ENCODE peak calls at places on chromosomes 11 and 22, in nine cellular contexts. P is fibroblast of pulmonary artery, C is cardiac fibroblast, U is GM06990, F is fibroblast of mammary gland, A is PC-9, E is glutamatergic neuron, V is AG09309, H is fibroblast of the aortic adventitia. G is an unnamed sample.

GRCh38 chr11:63229815-63230214 is 13.6 kb downstream of the SLC22A25 start:
- DNase-seq in P (no peak), C (no peak), U (no peak), F (no peak), A (no peak), E (no peak), V (no peak), H (no peak), G (no peak)

GRCh38 chr11:2898366-2899079 is 12.9 kb upstream of the CDKN1C start:
- DNase-seq in P (peak), C (peak), U (no peak), F (peak), A (peak), E (no peak), V (peak), H (peak), G (peak)

GRCh38 chr22:46881373-46882118 is 119.1 kb downstream of the TBC1D22A start:
- DNase-seq in P (no peak), C (peak), U (no peak), F (peak), A (no peak), E (no peak), V (no peak), H (peak), G (no peak)

GRCh38 chr22:23574877-23575276 is 5.2 kb downstream of the IGLL1 start:
- DNase-seq in P (no peak), C (no peak), U (no peak), F (no peak), A (no peak), E (no peak), V (no peak), H (no peak), G (no peak)

GRCh38 chr11:105219269-105219668 is 79.7 kb upstream of the CARD18 start:
- DNase-seq in P (no peak), C (no peak), U (no peak), F (no peak), A (no peak), E (no peak), V (no peak), H (no peak), G (no peak)

GRCh38 chr22:32801436-32802290 is at the start of gene TIMP3:
- DNase-seq in P (peak), C (peak), U (no peak), F (peak), A (peak), E (peak), V (no peak), H (peak), G (peak)

GRCh38 chr22:24090581-24090980 is 79.5 kb downstream of the CABIN1 start:
- DNase-seq in P (no peak), C (no peak), U (no peak), F (no peak), A (no peak), E (no peak), V (no peak), H (no peak), G (no peak)

GRCh38 chr11:99368579-99368978 is 347.8 kb downstream of the CNTN5 start:
- DNase-seq in P (peak), C (peak), U (no peak), F (peak), A (no peak), E (no peak), V (no peak), H (no peak), G (no peak)

GRCh38 chr11:1228183-1228821 is 5.4 kb downstream of the MUC5B start:
- DNase-seq in P (no peak), C (no peak), U (no peak), F (no peak), A (no peak), E (peak), V (no peak), H (no peak), G (no peak)

GRCh38 chr11:78039391-78039918 is 16.4 kb upstream of the KCTD14 start:
- DNase-seq in P (no peak), C (no peak), U (no peak), F (no peak), A (no peak), E (no peak), V (no peak), H (no peak), G (no peak)

GRCh38 chr11:18312012-18312411 is 9.9 kb downstream of the HPS5 start:
- DNase-seq in P (peak), C (peak), U (no peak), F (peak), A (no peak), E (no peak), V (no peak), H (peak), G (no peak)

GRCh38 chr11:18308242-18308641 is 13.7 kb downstream of the HPS5 start:
- DNase-seq in P (no peak), C (no peak), U (no peak), F (no peak), A (no peak), E (no peak), V (no peak), H (no peak), G (no peak)

GRCh38 chr11:18307461-18308139 is 14.3 kb downstream of the HPS5 start:
- DNase-seq in P (no peak), C (no peak), U (no peak), F (no peak), A (no peak), E (no peak), V (no peak), H (no peak), G (no peak)

GRCh38 chr11:18310800-18311340 is 11.1 kb downstream of the HPS5 start:
- DNase-seq in P (no peak), C (peak), U (peak), F (peak), A (peak), E (no peak), V (peak), H (no peak), G (peak)

GRCh38 chr11:18309691-18310090 is 12.2 kb downstream of the HPS5 start:
- DNase-seq in P (no peak), C (no peak), U (no peak), F (no peak), A (no peak), E (no peak), V (no peak), H (no peak), G (no peak)
- TF ChIP-seq CTCF in P (no peak), C (no peak), U (no peak), F (no peak), A (no peak), E (no peak), V (no peak), H (no peak), G (no peak)

DNA sequence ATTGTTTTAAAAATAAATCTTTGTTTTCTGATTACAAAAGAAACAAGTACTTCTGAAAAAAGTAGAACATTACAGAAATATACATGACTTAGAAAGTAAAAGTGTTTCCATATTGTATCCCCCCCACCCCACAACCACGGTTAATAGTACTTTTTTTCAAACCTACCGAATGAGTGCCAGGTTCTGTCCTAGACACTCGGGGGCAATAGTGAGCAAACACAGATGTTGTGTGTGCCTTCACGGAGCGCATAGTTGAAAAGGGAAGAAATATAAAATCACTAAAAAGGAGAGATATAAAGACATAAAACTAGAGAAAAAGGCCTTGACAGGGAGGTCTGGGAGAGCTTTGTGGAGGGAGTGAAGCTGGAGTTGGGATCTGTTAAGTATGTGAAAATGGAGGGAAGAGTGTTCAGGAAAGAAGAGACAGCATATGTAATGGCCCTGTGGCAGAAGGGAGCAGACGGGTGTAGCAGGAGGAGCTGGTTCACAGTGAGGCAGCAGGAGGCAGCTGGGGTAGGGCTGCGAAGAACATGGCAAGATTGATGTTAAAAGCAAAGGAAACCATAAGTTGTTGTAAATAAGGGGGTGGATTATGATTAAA is 42.1 kb upstream of the ALX4 start:
- DNase-seq in P (no peak), C (no peak), U (no peak), F (peak), A (no peak), E (no peak), V (no peak), H (no peak), G (no peak)
- TF ChIP-seq CTCF in P (peak), C (no peak), U (no peak), F (peak), A (peak), E (no peak), V (no peak), H (peak), G (no peak)

DNA sequence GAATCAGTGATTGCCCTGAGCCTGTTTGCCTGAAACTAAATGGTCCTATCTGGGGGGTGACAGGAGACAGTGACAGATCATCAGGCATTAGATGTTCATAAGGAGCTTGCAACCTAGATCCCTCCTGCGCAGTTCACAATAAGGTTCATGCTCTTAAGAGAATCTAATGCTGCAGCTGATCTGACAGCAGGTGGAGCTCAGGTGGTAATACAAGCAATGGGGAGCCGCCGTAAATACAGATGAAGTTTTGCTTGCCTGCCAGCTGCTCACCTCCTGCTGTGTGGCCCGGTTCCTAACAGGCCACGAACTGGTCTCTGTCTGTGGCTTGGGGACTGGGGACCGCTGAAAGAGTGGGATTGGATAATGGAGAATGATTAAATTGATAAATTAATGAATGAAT is 14.0 kb downstream of the NOX4 start:
- DNase-seq in P (no peak), C (no peak), U (no peak), F (no peak), A (no peak), E (no peak), V (no peak), H (no peak), G (no peak)
- TF ChIP-seq CTCF in P (no peak), C (no peak), U (no peak), F (no peak), A (no peak), E (no peak), V (no peak), H (no peak), G (no peak)

GRCh38 chr11:29328961-29329441 is 687.8 kb downstream of the KCNA4 start:
- DNase-seq in P (peak), C (peak), U (no peak), F (peak), A (no peak), E (no peak), V (no peak), H (peak), G (peak)
- TF ChIP-seq CTCF in P (peak), C (peak), U (peak), F (peak), A (peak), E (peak), V (peak), H (peak), G (peak)

DNA sequence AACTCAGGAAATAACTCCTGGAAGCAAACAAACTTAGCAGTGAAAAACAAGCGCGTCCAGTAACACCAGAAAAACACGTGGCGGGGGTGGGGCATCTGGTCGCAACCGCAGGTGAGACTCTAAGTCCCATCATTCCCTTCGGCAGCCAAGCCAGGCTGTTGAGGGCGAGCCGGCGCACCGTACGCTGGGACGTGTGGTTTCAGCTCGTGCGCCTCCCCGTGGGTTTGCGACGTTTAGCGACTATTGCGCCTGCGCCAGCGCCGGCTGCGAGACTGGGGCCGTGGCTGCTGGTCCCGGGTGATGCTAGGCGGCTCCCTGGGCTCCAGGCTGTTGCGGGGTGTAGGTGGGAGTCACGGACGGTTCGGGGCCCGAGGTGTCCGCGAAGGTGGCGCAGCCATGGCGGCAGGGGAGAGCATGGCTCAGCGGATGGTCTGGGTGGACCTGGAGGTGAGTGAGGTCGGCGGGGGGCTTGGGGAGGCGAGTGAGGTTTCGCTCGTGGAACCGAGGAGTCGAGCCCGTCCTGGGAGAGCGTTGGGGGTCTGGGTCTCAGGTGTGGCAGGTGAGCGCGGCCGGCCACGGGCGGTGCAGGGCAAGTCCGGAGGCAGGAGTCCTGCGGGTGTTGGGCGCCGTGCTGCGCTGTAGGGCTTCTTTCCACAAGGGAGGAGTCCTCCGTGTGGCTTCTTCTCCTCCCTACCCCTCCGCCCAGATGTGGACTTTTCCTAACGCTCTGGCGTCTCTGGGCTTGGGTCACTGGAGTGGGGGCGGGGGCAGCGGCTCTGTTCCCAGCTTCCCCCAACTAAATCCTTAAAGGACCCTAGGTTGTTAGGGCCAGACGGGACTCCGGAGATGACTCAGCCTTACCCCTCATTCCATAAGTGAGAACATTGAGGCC is at the start of gene REXO2:
- DNase-seq in P (peak), C (peak), U (peak), F (peak), A (peak), E (peak), V (peak), H (peak), G (peak)
- TF ChIP-seq CTCF in P (peak), C (peak), U (no peak), F (no peak), A (peak), E (no peak), V (peak), H (peak), G (peak)

GRCh38 chr22:21446128-21446826 is 20.9 kb upstream of the TMEM191C start:
- DNase-seq in P (no peak), C (no peak), U (no peak), F (no peak), A (no peak), E (peak), V (no peak), H (no peak), G (no peak)

GRCh38 chr22:21446827-21447690 is 20.1 kb upstream of the TMEM191C start:
- DNase-seq in P (no peak), C (no peak), U (no peak), F (no peak), A (no peak), E (peak), V (no peak), H (no peak), G (no peak)

GRCh38 chr22:21448627-21449416 is 18.4 kb upstream of the TMEM191C start:
- DNase-seq in P (no peak), C (no peak), U (no peak), F (no peak), A (no peak), E (peak), V (no peak), H (no peak), G (no peak)

GRCh38 chr22:21449531-21450319 is 17.5 kb upstream of the TMEM191C start:
- DNase-seq in P (no peak), C (no peak), U (no peak), F (no peak), A (no peak), E (peak), V (no peak), H (no peak), G (no peak)

GRCh38 chr22:21447694-21448402 is 19.3 kb upstream of the TMEM191C start:
- DNase-seq in P (no peak), C (no peak), U (no peak), F (no peak), A (no peak), E (peak), V (no peak), H (no peak), G (no peak)
- TF ChIP-seq CTCF in P (peak), C (peak), U (peak), F (peak), A (no peak), E (no peak), V (peak), H (no peak), G (peak)

G was measured in GM13977.